ENCODE peak calls at places on chromosomes 13 and 19, in nine cellular contexts. One of them, this sample, is unnamed.

GRCh38 chr19:10074153-10074552 is 12.0 kb upstream of the SHFL start:
- DNase-seq in small intestine: peak
- DNase-seq in iPS DF 6.9: no peak
- DNase-seq in GDM1: peak
- DNase-seq in adrenal gland: no peak
- DNase-seq in KBM-7: peak
- DNase-seq in upper lobe of right lung: no peak
- DNase-seq in activated CD8-positive, alpha-beta T cell treated with anti-CD3 and anti-CD28 coated beads for 36 hours: peak
- DNase-seq in amygdala: no peak
- DNase-seq in this sample: no peak

GRCh38 chr13:97005631-97006262 is 11.5 kb upstream of the OXGR1 start:
- DNase-seq in small intestine: no peak
- DNase-seq in iPS DF 6.9: no peak
- DNase-seq in GDM1: no peak
- DNase-seq in adrenal gland: no peak
- DNase-seq in KBM-7: no peak
- DNase-seq in upper lobe of right lung: no peak
- DNase-seq in activated CD8-positive, alpha-beta T cell treated with anti-CD3 and anti-CD28 coated beads for 36 hours: no peak
- DNase-seq in amygdala: no peak
- DNase-seq in this sample: no peak

GRCh38 chr13:29718694-29719093 is 123.2 kb upstream of the SLC7A1 start:
- DNase-seq in small intestine: no peak
- DNase-seq in iPS DF 6.9: no peak
- DNase-seq in GDM1: no peak
- DNase-seq in adrenal gland: no peak
- DNase-seq in KBM-7: no peak
- DNase-seq in upper lobe of right lung: no peak
- DNase-seq in activated CD8-positive, alpha-beta T cell treated with anti-CD3 and anti-CD28 coated beads for 36 hours: no peak
- DNase-seq in amygdala: no peak
- DNase-seq in this sample: no peak

GRCh38 chr19:3506384-3507340 is 551 bp downstream of the FZR1 start:
- DNase-seq in small intestine: peak
- DNase-seq in iPS DF 6.9: no peak
- DNase-seq in GDM1: no peak
- DNase-seq in adrenal gland: peak
- DNase-seq in KBM-7: no peak
- DNase-seq in upper lobe of right lung: peak
- DNase-seq in activated CD8-positive, alpha-beta T cell treated with anti-CD3 and anti-CD28 coated beads for 36 hours: peak
- DNase-seq in amygdala: no peak
- DNase-seq in this sample: no peak

GRCh38 chr19:33302175-33302973 is at the start of gene CEBPA:
- DNase-seq in small intestine: peak
- DNase-seq in iPS DF 6.9: peak
- DNase-seq in GDM1: peak
- DNase-seq in adrenal gland: peak
- DNase-seq in KBM-7: peak
- DNase-seq in upper lobe of right lung: peak
- DNase-seq in activated CD8-positive, alpha-beta T cell treated with anti-CD3 and anti-CD28 coated beads for 36 hours: peak
- DNase-seq in amygdala: peak
- DNase-seq in this sample: peak

GRCh38 chr13:94950303-94950702 is 238.0 kb upstream of the SOX21 start:
- DNase-seq in small intestine: no peak
- DNase-seq in iPS DF 6.9: no peak
- DNase-seq in GDM1: no peak
- DNase-seq in adrenal gland: no peak
- DNase-seq in KBM-7: no peak
- DNase-seq in upper lobe of right lung: no peak
- DNase-seq in activated CD8-positive, alpha-beta T cell treated with anti-CD3 and anti-CD28 coated beads for 36 hours: no peak
- DNase-seq in amygdala: no peak
- DNase-seq in this sample: no peak

GRCh38 chr19:18093439-18094161 is 4.0 kb upstream of the MAST3 start:
- DNase-seq in small intestine: no peak
- DNase-seq in iPS DF 6.9: no peak
- DNase-seq in GDM1: no peak
- DNase-seq in adrenal gland: no peak
- DNase-seq in KBM-7: peak
- DNase-seq in upper lobe of right lung: no peak
- DNase-seq in activated CD8-positive, alpha-beta T cell treated with anti-CD3 and anti-CD28 coated beads for 36 hours: peak
- DNase-seq in amygdala: no peak
- DNase-seq in this sample: no peak

GRCh38 chr13:39655041-39655568 is 357 bp upstream of the COG6 start:
- DNase-seq in small intestine: no peak
- DNase-seq in iPS DF 6.9: no peak
- DNase-seq in GDM1: no peak
- DNase-seq in adrenal gland: no peak
- DNase-seq in KBM-7: peak
- DNase-seq in upper lobe of right lung: no peak
- DNase-seq in activated CD8-positive, alpha-beta T cell treated with anti-CD3 and anti-CD28 coated beads for 36 hours: no peak
- DNase-seq in amygdala: no peak
- DNase-seq in this sample: no peak

GRCh38 chr13:51380269-51380668 is 40.8 kb downstream of the SERPINE3 start:
- DNase-seq in small intestine: peak
- DNase-seq in iPS DF 6.9: no peak
- DNase-seq in GDM1: no peak
- DNase-seq in adrenal gland: no peak
- DNase-seq in KBM-7: no peak
- DNase-seq in upper lobe of right lung: no peak
- DNase-seq in activated CD8-positive, alpha-beta T cell treated with anti-CD3 and anti-CD28 coated beads for 36 hours: no peak
- DNase-seq in amygdala: no peak
- DNase-seq in this sample: no peak

GRCh38 chr19:405138-405965 is 3.6 kb downstream of the C2CD4C start:
- DNase-seq in small intestine: no peak
- DNase-seq in iPS DF 6.9: no peak
- DNase-seq in GDM1: no peak
- DNase-seq in adrenal gland: no peak
- DNase-seq in KBM-7: no peak
- DNase-seq in upper lobe of right lung: peak
- DNase-seq in activated CD8-positive, alpha-beta T cell treated with anti-CD3 and anti-CD28 coated beads for 36 hours: no peak
- DNase-seq in amygdala: no peak
- DNase-seq in this sample: no peak

GRCh38 chr13:47337781-47338507 is 441.1 kb upstream of the HTR2A start:
- DNase-seq in small intestine: no peak
- DNase-seq in iPS DF 6.9: no peak
- DNase-seq in GDM1: no peak
- DNase-seq in adrenal gland: no peak
- DNase-seq in KBM-7: no peak
- DNase-seq in upper lobe of right lung: no peak
- DNase-seq in activated CD8-positive, alpha-beta T cell treated with anti-CD3 and anti-CD28 coated beads for 36 hours: no peak
- DNase-seq in amygdala: no peak
- DNase-seq in this sample: no peak

GRCh38 chr19:19538767-19539166 is 702 bp downstream of the CILP2 start:
- DNase-seq in small intestine: no peak
- DNase-seq in iPS DF 6.9: no peak
- DNase-seq in GDM1: no peak
- DNase-seq in adrenal gland: no peak
- DNase-seq in KBM-7: no peak
- DNase-seq in upper lobe of right lung: no peak
- DNase-seq in activated CD8-positive, alpha-beta T cell treated with anti-CD3 and anti-CD28 coated beads for 36 hours: no peak
- DNase-seq in amygdala: no peak
- DNase-seq in this sample: no peak

GRCh38 chr13:109213714-109214113 is 572.7 kb downstream of the IRS2 start:
- DNase-seq in small intestine: no peak
- DNase-seq in iPS DF 6.9: no peak
- DNase-seq in GDM1: no peak
- DNase-seq in adrenal gland: no peak
- DNase-seq in KBM-7: no peak
- DNase-seq in upper lobe of right lung: no peak
- DNase-seq in activated CD8-positive, alpha-beta T cell treated with anti-CD3 and anti-CD28 coated beads for 36 hours: no peak
- DNase-seq in amygdala: no peak
- DNase-seq in this sample: no peak

GRCh38 chr19:45075215-45076028 is 856 bp downstream of the ZNF296 start:
- DNase-seq in small intestine: peak
- DNase-seq in iPS DF 6.9: no peak
- DNase-seq in GDM1: peak
- DNase-seq in adrenal gland: no peak
- DNase-seq in KBM-7: peak
- DNase-seq in upper lobe of right lung: peak
- DNase-seq in activated CD8-positive, alpha-beta T cell treated with anti-CD3 and anti-CD28 coated beads for 36 hours: peak
- DNase-seq in amygdala: no peak
- DNase-seq in this sample: peak

GRCh38 chr13:31046711-31047279 is 114.3 kb downstream of the TEX26 start:
- DNase-seq in small intestine: peak
- DNase-seq in iPS DF 6.9: no peak
- DNase-seq in GDM1: no peak
- DNase-seq in adrenal gland: no peak
- DNase-seq in KBM-7: no peak
- DNase-seq in upper lobe of right lung: no peak
- DNase-seq in activated CD8-positive, alpha-beta T cell treated with anti-CD3 and anti-CD28 coated beads for 36 hours: no peak
- DNase-seq in amygdala: no peak
- DNase-seq in this sample: peak

This sample was measured in anterior cingulate cortex.